ENCODE peak calls at places on chromosomes 7 and 10, in six cellular contexts. One of them, this sample, is unnamed.

GRCh38 chr7:119270045-119270464 is 1002.9 kb upstream of the KCND2 start:
- DNase-seq in NCI-H446 treated with DMSO at 0.1 percent for 48 hours: peak
- DNase-seq in activated CD4-positive, CD25-positive, alpha-beta regulatory T cell: no peak
- DNase-seq in GM23338: peak
- DNase-seq in mucosa of gallbladder: peak
- DNase-seq in T-helper 2 cell: peak
- DNase-seq in this sample: no peak

GRCh38 chr7:90706067-90706716 is 110.1 kb downstream of the CDK14 start:
- DNase-seq in NCI-H446 treated with DMSO at 0.1 percent for 48 hours: no peak
- DNase-seq in activated CD4-positive, CD25-positive, alpha-beta regulatory T cell: no peak
- DNase-seq in GM23338: no peak
- DNase-seq in mucosa of gallbladder: no peak
- DNase-seq in T-helper 2 cell: no peak
- DNase-seq in this sample: no peak

GRCh38 chr7:12685550-12685949 is 1.9 kb upstream of the ARL4A start:
- DNase-seq in NCI-H446 treated with DMSO at 0.1 percent for 48 hours: no peak
- DNase-seq in activated CD4-positive, CD25-positive, alpha-beta regulatory T cell: no peak
- DNase-seq in GM23338: peak
- DNase-seq in mucosa of gallbladder: peak
- DNase-seq in T-helper 2 cell: peak
- DNase-seq in this sample: no peak

GRCh38 chr7:98469088-98469487 is 68.2 kb upstream of the BAIAP2L1 start:
- DNase-seq in NCI-H446 treated with DMSO at 0.1 percent for 48 hours: no peak
- DNase-seq in activated CD4-positive, CD25-positive, alpha-beta regulatory T cell: no peak
- DNase-seq in GM23338: no peak
- DNase-seq in mucosa of gallbladder: no peak
- DNase-seq in T-helper 2 cell: no peak
- DNase-seq in this sample: no peak

GRCh38 chr10:132785433-132786278 is at the start of gene NKX6-2:
- DNase-seq in NCI-H446 treated with DMSO at 0.1 percent for 48 hours: no peak
- DNase-seq in activated CD4-positive, CD25-positive, alpha-beta regulatory T cell: no peak
- DNase-seq in GM23338: peak
- DNase-seq in mucosa of gallbladder: no peak
- DNase-seq in T-helper 2 cell: no peak
- DNase-seq in this sample: no peak

GRCh38 chr10:60611291-60611747 is 167.0 kb upstream of the CDK1 start:
- DNase-seq in NCI-H446 treated with DMSO at 0.1 percent for 48 hours: no peak
- DNase-seq in activated CD4-positive, CD25-positive, alpha-beta regulatory T cell: no peak
- DNase-seq in GM23338: peak
- DNase-seq in mucosa of gallbladder: no peak
- DNase-seq in T-helper 2 cell: peak
- DNase-seq in this sample: no peak

GRCh38 chr7:55387062-55387965 is 22.2 kb downstream of the LANCL2 start:
- DNase-seq in NCI-H446 treated with DMSO at 0.1 percent for 48 hours: no peak
- DNase-seq in activated CD4-positive, CD25-positive, alpha-beta regulatory T cell: no peak
- DNase-seq in GM23338: peak
- DNase-seq in mucosa of gallbladder: no peak
- DNase-seq in T-helper 2 cell: peak
- DNase-seq in this sample: no peak

GRCh38 chr10:27153855-27154198 is 357 bp downstream of the YME1L1 start:
- DNase-seq in NCI-H446 treated with DMSO at 0.1 percent for 48 hours: no peak
- DNase-seq in activated CD4-positive, CD25-positive, alpha-beta regulatory T cell: peak
- DNase-seq in GM23338: peak
- DNase-seq in mucosa of gallbladder: no peak
- DNase-seq in T-helper 2 cell: peak
- DNase-seq in this sample: no peak